ENCODE peak calls at places on chromosomes 11 and 22, in seven cellular contexts. L, B, S, Q, O, A and X are unnamed samples.

GRCh38 chr22:23215294-23216204 is 35.2 kb downstream of the BCR start:
- DNase-seq in L (no peak), B (no peak), S (no peak), Q (no peak), O (peak), A (no peak), X (peak)

GRCh38 chr11:128921790-128922189 is 20.9 kb downstream of the TP53AIP1 start:
- DNase-seq in L (no peak), B (no peak), S (no peak), Q (no peak), O (no peak), A (no peak), X (no peak)

GRCh38 chr11:68806931-68807844 is 34.5 kb downstream of the CPT1A start:
- DNase-seq in L (no peak), B (no peak), S (no peak), Q (peak), O (peak), A (no peak), X (peak)

GRCh38 chr11:2587132-2587930 is 112.5 kb downstream of the KCNQ1OT1 start:
- DNase-seq in L (peak), B (no peak), S (peak), Q (no peak), O (no peak), A (no peak), X (no peak)

GRCh38 chr11:73317373-73317772 is 9.3 kb downstream of the ARHGEF17 start:
- DNase-seq in L (no peak), B (peak), S (no peak), Q (no peak), O (no peak), A (no peak), X (no peak)

GRCh38 chr11:33379931-33380330 is 122.8 kb downstream of the HIPK3 start:
- DNase-seq in L (no peak), B (no peak), S (no peak), Q (no peak), O (no peak), A (no peak), X (no peak)

GRCh38 chr11:110777765-110778164 is 65.5 kb upstream of the ARHGAP20 start:
- DNase-seq in L (no peak), B (no peak), S (no peak), Q (peak), O (peak), A (no peak), X (peak)

GRCh38 chr11:17743808-17744119 is 9.2 kb downstream of the KCNC1 start:
- DNase-seq in L (no peak), B (no peak), S (no peak), Q (no peak), O (peak), A (no peak), X (peak)

GRCh38 chr22:48354082-48354481 is 1473.6 kb downstream of the BRD1 start:
- DNase-seq in L (no peak), B (no peak), S (no peak), Q (no peak), O (no peak), A (no peak), X (no peak)

GRCh38 chr22:43985532-43985931 is 30.3 kb downstream of the SAMM50 start:
- DNase-seq in L (no peak), B (no peak), S (no peak), Q (no peak), O (no peak), A (no peak), X (no peak)

GRCh38 chr11:34651551-34651950 is 30.7 kb downstream of the EHF start:
- DNase-seq in L (no peak), B (no peak), S (peak), Q (no peak), O (no peak), A (no peak), X (peak)

GRCh38 chr11:27081056-27081455 is 40.4 kb downstream of the BBOX1 start:
- DNase-seq in L (no peak), B (no peak), S (no peak), Q (no peak), O (peak), A (no peak), X (no peak)

GRCh38 chr11:103631841-103632240 is 404.6 kb upstream of the DDI1 start:
- DNase-seq in L (no peak), B (no peak), S (no peak), Q (no peak), O (peak), A (no peak), X (peak)

GRCh38 chr11:67010296-67010905 is 12.5 kb upstream of the SYT12 start:
- DNase-seq in L (no peak), B (no peak), S (no peak), Q (no peak), O (no peak), A (no peak), X (no peak)

GRCh38 chr11:66891849-66892660 is 35.2 kb downstream of the LRFN4 start:
- DNase-seq in L (peak), B (no peak), S (peak), Q (peak), O (peak), A (no peak), X (peak)

GRCh38 chr22:50562523-50563409 is at the start of gene SYCE3:
- DNase-seq in L (peak), B (peak), S (peak), Q (peak), O (peak), A (peak), X (peak)

GRCh38 chr22:38657248-38657909 is 941 bp downstream of the CBY1 start:
- DNase-seq in L (peak), B (no peak), S (peak), Q (no peak), O (peak), A (no peak), X (peak)

GRCh38 chr11:36088234-36088975 is 144.5 kb downstream of the LDLRAD3 start:
- DNase-seq in L (no peak), B (no peak), S (no peak), Q (no peak), O (no peak), A (no peak), X (no peak)

GRCh38 chr11:14230407-14230806 is 128.6 kb downstream of the RRAS2 start:
- DNase-seq in L (no peak), B (no peak), S (no peak), Q (no peak), O (no peak), A (no peak), X (no peak)

GRCh38 chr11:26578998-26579635 is 7.1 kb upstream of the MUC15 start:
- DNase-seq in L (no peak), B (no peak), S (no peak), Q (peak), O (peak), A (no peak), X (peak)

GRCh38 chr22:30078320-30079311 is 1.6 kb upstream of the HORMAD2 start:
- DNase-seq in L (no peak), B (peak), S (no peak), Q (no peak), O (no peak), A (peak), X (no peak)

GRCh38 chr11:47241740-47242400 is 6.7 kb downstream of the ACP2 start:
- DNase-seq in L (no peak), B (no peak), S (no peak), Q (no peak), O (peak), A (no peak), X (peak)

GRCh38 chr11:70717961-70718595 is 319.7 kb downstream of the CTTN start:
- DNase-seq in L (no peak), B (no peak), S (no peak), Q (no peak), O (no peak), A (no peak), X (peak)

GRCh38 chr11:36333897-36334296 is 37.8 kb downstream of the PRR5L start:
- DNase-seq in L (no peak), B (peak), S (no peak), Q (peak), O (peak), A (no peak), X (peak)